ENCODE peak calls at places on chromosome X, in five cellular contexts. X, J, B, D and F are unnamed samples.

GRCh38 chrX:121121021-121121420 is 73.6 kb downstream of the GLUD2 start:
- DNase-seq in X (no peak), J (no peak), B (no peak), D (no peak), F (no peak)

GRCh38 chrX:72306085-72306801 is 529 bp upstream of the CITED1 start:
- DNase-seq in X (peak; percentile 54), J (no peak), B (no peak), D (no peak), F (no peak)

GRCh38 chrX:54597728-54598127 is 67.7 kb downstream of the GNL3L start:
- DNase-seq in X (no peak), J (no peak), B (no peak), D (no peak), F (no peak)

GRCh38 chrX:10576777-10577444 is 43.5 kb downstream of the MID1 start:
- DNase-seq in X (no peak), J (peak; percentile 58), B (no peak), D (no peak), F (no peak)

GRCh38 chrX:118577041-118577440 is 81.4 kb downstream of the DOCK11 start:
- DNase-seq in X (no peak), J (no peak), B (peak; percentile 0), D (no peak), F (no peak)

GRCh38 chrX:20060961-20061868 is 55.5 kb downstream of the MAP7D2 start:
- DNase-seq in X (no peak), J (no peak), B (no peak), D (no peak), F (no peak)

GRCh38 chrX:110146521-110146920 is 143.6 kb downstream of the TMEM164 start:
- DNase-seq in X (peak; percentile 64), J (no peak), B (peak; percentile 45), D (no peak), F (peak; percentile 47)

GRCh38 chrX:115047715-115048114 is 30.3 kb upstream of the IL13RA2 start:
- DNase-seq in X (no peak), J (no peak), B (no peak), D (no peak), F (no peak)

GRCh38 chrX:23901805-23902204 is 5.9 kb downstream of the APOO start:
- DNase-seq in X (peak; percentile 88), J (no peak), B (peak; percentile 77), D (no peak), F (peak; percentile 45)

GRCh38 chrX:114619874-114620273 is 36.0 kb downstream of the HTR2C start:
- DNase-seq in X (no peak), J (no peak), B (no peak), D (no peak), F (no peak)

GRCh38 chrX:78527263-78527662 is 131.9 kb downstream of the RTL3 start:
- DNase-seq in X (no peak), J (no peak), B (no peak), D (no peak), F (no peak)

GRCh38 chrX:56793533-56794320 is 64.7 kb downstream of the NBDY start:
- DNase-seq in X (no peak), J (peak; percentile 38), B (no peak), D (peak; percentile 52), F (peak; percentile 28)

GRCh38 chrX:85922821-85923220 is 124.5 kb downstream of the CHM start:
- DNase-seq in X (no peak), J (no peak), B (no peak), D (no peak), F (no peak)

GRCh38 chrX:72609313-72609712 is 36.7 kb upstream of the HDAC8 start:
- DNase-seq in X (no peak), J (no peak), B (peak; percentile 0), D (no peak), F (no peak)

GRCh38 chrX:106976416-106976815 is 23.6 kb downstream of the MORC4 start:
- DNase-seq in X (no peak), J (no peak), B (no peak), D (no peak), F (no peak)

GRCh38 chrX:97308161-97308560 is 424.5 kb downstream of the RPA4 start:
- DNase-seq in X (no peak), J (no peak), B (no peak), D (no peak), F (no peak)

GRCh38 chrX:97229318-97229717 is 345.6 kb downstream of the RPA4 start:
- DNase-seq in X (no peak), J (no peak), B (no peak), D (no peak), F (no peak)

GRCh38 chrX:18874560-18875255 is 109.2 kb downstream of the PHKA2 start:
- DNase-seq in X (no peak), J (no peak), B (no peak), D (no peak), F (no peak)

GRCh38 chrX:130094712-130095111 is 15.6 kb downstream of the ELF4 start:
- DNase-seq in X (no peak), J (no peak), B (no peak), D (no peak), F (no peak)

GRCh38 chrX:130095249-130095648 is 15.0 kb downstream of the ELF4 start:
- DNase-seq in X (no peak), J (no peak), B (no peak), D (no peak), F (no peak)

GRCh38 chrX:130097507-130098201 is 12.6 kb downstream of the ELF4 start:
- DNase-seq in X (no peak), J (peak; percentile 77), B (peak; percentile 50), D (no peak), F (no peak)

GRCh38 chrX:130091976-130092522 is 18.2 kb downstream of the ELF4 start:
- DNase-seq in X (no peak), J (no peak), B (peak; percentile 66), D (no peak), F (peak; percentile 64)

DNA sequence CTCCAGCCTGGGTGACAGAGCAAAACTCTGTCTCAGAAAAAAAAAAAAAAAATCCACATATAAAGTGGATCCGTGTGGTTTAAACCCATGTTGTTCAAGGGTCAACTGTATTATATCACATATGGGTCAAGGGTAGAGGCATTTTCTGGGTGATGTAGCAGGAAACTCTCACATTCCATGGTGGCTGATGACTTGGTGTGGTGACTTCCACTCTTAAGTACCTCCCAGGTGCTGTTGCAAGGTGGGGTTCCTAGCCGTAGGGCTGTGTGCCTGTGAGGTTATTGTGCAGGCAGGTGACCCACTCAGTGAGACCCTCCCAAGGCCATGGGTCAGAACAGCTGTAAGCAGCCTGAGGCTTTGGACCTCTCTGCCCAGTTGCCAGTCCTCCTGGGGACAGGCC is 17.0 kb downstream of the ELF4 start:
- DNase-seq in X (no peak), J (no peak), B (no peak), D (no peak), F (no peak)
- H3K4me1 ChIP-seq in X (no peaks in the 10 kb centered on the region), J (peaks cover 27% of the 10 kb centered on the region), B (peaks cover 45% of the 10 kb centered on the region), D (peaks cover 16% of the 10 kb centered on the region), F (no peaks in the 10 kb centered on the region)

GRCh38 chrX:132505116-132505515 is 16.3 kb upstream of the MBNL3 start:
- DNase-seq in X (no peak), J (no peak), B (peak; percentile 59), D (no peak), F (no peak)
- H3K4me3 ChIP-seq in X (no peak overlapping the region), J (no peak overlapping the region), B (no peak overlapping the region), D (no peak overlapping the region), F (no peak overlapping the region)

GRCh38 chrX:135977611-135978010 is 3.8 kb upstream of the MMGT1 start:
- DNase-seq in X (no peak), J (no peak), B (no peak), D (no peak), F (no peak)

GRCh38 chrX:135974279-135974856 is 580 bp upstream of the MMGT1 start:
- DNase-seq in X (peak; percentile 85), J (peak; percentile 85), B (peak; percentile 2), D (peak; percentile 62), F (peak; percentile 66)

GRCh38 chrX:135975421-135975820 is 1.6 kb upstream of the MMGT1 start:
- DNase-seq in X (no peak), J (no peak), B (no peak), D (no peak), F (no peak)

GRCh38 chrX:135973548-135974278 is at the start of gene MMGT1:
- DNase-seq in X (peak; percentile 88), J (peak; percentile 88), B (peak; percentile 56), D (peak; percentile 84), F (peak; percentile 83)

GRCh38 chrX:135973025-135973547 is 702 bp downstream of the MMGT1 start:
- DNase-seq in X (no peak), J (no peak), B (no peak), D (no peak), F (no peak)
- TF ChIP-seq CTCF in X (no peak), J (no peak), B (peak; percentile 20), D (no peak), F (no peak)

GRCh38 chrX:39773923-39774803 is 323.6 kb downstream of the BCOR start:
- DNase-seq in X (no peak), J (no peak), B (no peak), D (no peak), F (no peak)
- H3K4me1 ChIP-seq in X (peaks cover 19% of the 10 kb centered on the region), J (no peaks in the 10 kb centered on the region), B (peaks cover 38% of the 10 kb centered on the region), D (peaks cover 8% of the 10 kb centered on the region), F (no peaks in the 10 kb centered on the region)

DNA sequence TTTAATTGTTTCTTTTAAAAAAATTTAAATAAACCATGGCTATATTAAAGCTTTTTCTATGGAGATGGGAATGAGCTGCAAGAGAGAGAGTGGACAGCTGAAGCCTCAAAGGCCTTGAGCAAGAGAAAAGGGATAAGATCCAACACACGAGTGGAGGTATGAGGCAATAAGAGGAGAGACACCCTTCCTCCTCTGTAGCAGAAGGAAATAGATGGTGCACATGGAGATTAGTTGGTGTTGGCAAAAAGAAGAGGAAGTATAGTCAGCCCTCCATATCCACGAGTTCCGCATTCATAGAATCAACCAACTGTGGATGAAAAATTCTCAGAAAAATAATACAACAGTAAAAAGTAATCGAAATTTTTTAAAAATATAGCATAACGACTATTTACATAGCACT is 3.2 kb downstream of the CXorf38 start:
- DNase-seq in X (no peak), J (no peak), B (no peak), D (no peak), F (no peak)
- H3K4me3 ChIP-seq in X (no peak overlapping the region), J (peak overlapping the region; percentile 35), B (no peak overlapping the region), D (peak overlapping the region; percentile 41), F (no peak overlapping the region)

DNA sequence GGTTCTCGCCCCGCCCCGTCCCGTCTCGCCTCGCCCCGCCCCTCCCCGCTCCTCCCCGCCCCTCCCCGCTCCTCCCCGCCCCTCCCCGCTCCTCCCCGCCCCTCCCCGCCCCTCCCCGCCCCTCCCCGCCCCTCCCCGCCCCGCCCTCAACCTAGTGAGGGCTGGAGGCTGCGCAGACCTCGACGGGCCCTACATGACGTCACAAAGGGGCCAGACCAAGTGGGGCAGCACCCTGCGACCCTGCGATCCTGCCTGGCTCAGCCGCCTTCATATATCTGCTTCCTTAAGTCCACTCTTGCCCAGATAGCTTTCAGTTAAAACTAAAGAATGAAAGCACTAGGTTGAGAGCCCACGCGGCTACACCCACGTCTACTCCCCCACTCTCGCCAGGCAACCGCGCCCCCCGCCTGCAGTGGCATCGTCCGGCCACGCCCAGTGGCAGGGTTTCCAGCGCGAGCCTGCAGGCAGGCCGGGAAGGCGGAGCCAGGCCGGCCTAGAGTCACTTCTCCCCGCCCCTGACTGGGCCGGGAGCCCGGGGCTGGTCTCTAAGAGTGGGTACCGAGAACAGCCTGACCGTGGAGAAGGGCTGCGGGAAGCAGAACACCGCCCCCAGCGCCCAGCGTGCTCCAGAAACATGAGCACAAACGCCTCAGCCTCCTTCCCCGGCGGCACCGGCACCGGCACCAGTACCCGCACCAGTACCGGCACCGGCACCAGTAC is 1.5 kb upstream of the MAOA start:
- DNase-seq in X (peak; percentile 96), J (peak; percentile 93), B (peak; percentile 85), D (peak; percentile 91), F (peak; percentile 92)
- TF ChIP-seq CTCF in X (peak; percentile 32), J (peak; percentile 19), B (peak; percentile 59), D (no peak), F (no peak)